ENCODE peak calls at places on chromosome X, in seven cellular contexts. U, B, G, O, A, S and V are unnamed samples.

GRCh38 chrX:43718956-43719355 is 62.9 kb downstream of the MAOA start:
- DNase-seq in O (no peak), U (no peak), G (no peak), A (no peak), B (no peak), S (no peak), V (no peak)

GRCh38 chrX:24659646-24660045 is 12.5 kb upstream of the PCYT1B start:
- DNase-seq in O (no peak), B (no peak), G (no peak), A (no peak), U (no peak), S (no peak), V (no peak)

GRCh38 chrX:455199-455598 is 68.5 kb upstream of the PPP2R3B start:
- DNase-seq in A (no peak), O (no peak), G (no peak), U (no peak), S (no peak), B (no peak), V (no peak)

GRCh38 chrX:40855411-40855810 is 120.1 kb upstream of the MED14 start:
- DNase-seq in U (no peak), S (no peak), O (no peak), B (no peak), G (no peak), A (no peak), V (peak)

GRCh38 chrX:14027511-14028019 is 2.1 kb downstream of the GEMIN8 start:
- DNase-seq in S (peak), B (peak), A (no peak), O (peak), G (no peak), U (no peak), V (no peak)

GRCh38 chrX:3548743-3549441 is 164.6 kb downstream of the PRKX start:
- DNase-seq in U (no peak), A (no peak), G (no peak), O (peak), B (peak), S (peak), V (peak)

GRCh38 chrX:17643528-17643927 is 93.8 kb upstream of the SCML1 start:
- DNase-seq in A (no peak), S (no peak), G (no peak), U (no peak), B (no peak), O (no peak), V (no peak)

GRCh38 chrX:111719426-111720210 is 38.6 kb downstream of the ALG13 start:
- DNase-seq in A (no peak), O (peak), B (peak), S (peak), G (no peak), U (no peak), V (no peak)

GRCh38 chrX:7068939-7069367 is 78.6 kb upstream of the STS start:
- DNase-seq in U (no peak), S (peak), A (no peak), B (no peak), G (no peak), O (no peak), V (no peak)

GRCh38 chrX:116667760-116668159 is 205.0 kb upstream of the CT83 start:
- DNase-seq in G (no peak), U (no peak), A (no peak), S (no peak), O (no peak), B (no peak), V (no peak)

GRCh38 chrX:31320740-31321139 is 248.9 kb upstream of the FTHL17 start:
- DNase-seq in S (peak), B (no peak), A (no peak), G (no peak), O (no peak), U (no peak), V (no peak)

GRCh38 chrX:30312858-30313257 is 3.7 kb upstream of the NR0B1 start:
- DNase-seq in U (no peak), G (no peak), S (no peak), A (no peak), B (no peak), O (no peak), V (no peak)

GRCh38 chrX:70592091-70592490 is 147.5 kb downstream of the DLG3 start:
- DNase-seq in G (no peak), B (peak), A (no peak), S (peak), O (peak), U (no peak), V (no peak)

GRCh38 chrX:149569770-149570169 is 17.5 kb downstream of the MAGEA9B start:
- DNase-seq in S (no peak), G (no peak), O (peak), U (no peak), A (no peak), B (no peak), V (no peak)

GRCh38 chrX:107823456-107823855 is 2.2 kb upstream of the MID2 start:
- DNase-seq in G (no peak), A (no peak), O (peak), B (peak), U (no peak), S (peak), V (no peak)

GRCh38 chrX:137041329-137041728 is 7.5 kb upstream of the GPR101 start:
- DNase-seq in U (no peak), G (no peak), O (no peak), S (no peak), B (no peak), A (no peak), V (no peak)

GRCh38 chrX:150161092-150161672 is 201.9 kb upstream of the MAMLD1 start:
- DNase-seq in G (no peak), U (no peak), O (no peak), B (peak), S (no peak), A (no peak), V (no peak)

GRCh38 chrX:66030505-66031317 is 9.2 kb downstream of the VSIG4 start:
- DNase-seq in S (peak), O (peak), U (no peak), B (peak), G (no peak), A (peak), V (no peak)

GRCh38 chrX:120564925-120565324 is 4.2 kb upstream of the CUL4B start:
- DNase-seq in B (no peak), A (no peak), G (no peak), O (no peak), U (no peak), S (no peak), V (no peak)

GRCh38 chrX:39773923-39774803 is 323.6 kb downstream of the BCOR start:
- DNase-seq in B (no peak), S (peak), G (no peak), A (no peak), U (no peak), O (peak), V (no peak)

GRCh38 chrX:125620715-125621587 is 301.3 kb downstream of the TEX13C start:
- DNase-seq in U (no peak), S (no peak), B (no peak), O (no peak), G (no peak), A (no peak), V (no peak)